ENCODE peak calls at places on chromosomes 4 and X, in eight cellular contexts. A, J, O, X, P, E, G and U are unnamed samples. For H3K4me1, the result is how much of the 10 kb centered on the place peaks cover.

GRCh38 chr4:146370841-146371240 is 150.9 kb downstream of the SLC10A7 start:
- DNase-seq in A (no peak), J (no peak), O (no peak), X (peak), P (no peak), E (no peak), G (no peak), U (no peak)

GRCh38 chr4:90190510-90190909 is 63.3 kb downstream of the CCSER1 start:
- DNase-seq in A (no peak), J (no peak), O (no peak), X (no peak), P (no peak), E (no peak), G (no peak), U (no peak)

GRCh38 chrX:125544856-125545255 is 225.2 kb downstream of the TEX13C start:
- DNase-seq in A (no peak), J (no peak), O (no peak), X (no peak), P (no peak), E (no peak), G (no peak), U (no peak)

GRCh38 chr4:32429151-32429550 is 1709.0 kb downstream of the PCDH7 start:
- DNase-seq in A (no peak), J (no peak), O (no peak), X (peak), P (no peak), E (no peak), G (no peak), U (no peak)

GRCh38 chr4:174427562-174428140 is 94.6 kb downstream of the HPGD start:
- DNase-seq in A (no peak), J (no peak), O (no peak), X (peak), P (no peak), E (no peak), G (no peak), U (no peak)

GRCh38 chr4:153332936-153333335 is 11.6 kb upstream of the MND1 start:
- DNase-seq in A (no peak), J (no peak), O (no peak), X (no peak), P (no peak), E (no peak), G (no peak), U (no peak)

GRCh38 chr4:71992571-71992970 is 39.2 kb upstream of the NPFFR2 start:
- DNase-seq in A (no peak), J (no peak), O (no peak), X (peak), P (no peak), E (no peak), G (no peak), U (no peak)

GRCh38 chrX:32673193-32673592 is 538.2 kb downstream of the DMD start:
- DNase-seq in A (peak), J (no peak), O (no peak), X (peak), P (no peak), E (no peak), G (no peak), U (no peak)

GRCh38 chr4:182453830-182454229 is 210.6 kb downstream of the TENM3 start:
- DNase-seq in A (no peak), J (no peak), O (no peak), X (no peak), P (no peak), E (no peak), G (no peak), U (no peak)

GRCh38 chr4:654871-655734 is 19.0 kb downstream of the ATP5ME start:
- DNase-seq in A (no peak), J (no peak), O (no peak), X (no peak), P (no peak), E (no peak), G (peak), U (peak)

GRCh38 chr4:55256787-55257186 is 89.3 kb upstream of the SRD5A3 start:
- DNase-seq in A (peak), J (no peak), O (no peak), X (peak), P (no peak), E (no peak), G (no peak), U (no peak)

GRCh38 chr4:82373816-82374740 is at the start of gene HNRNPD:
- DNase-seq in A (peak), J (peak), O (peak), X (peak), P (peak), E (peak), G (peak), U (peak)
- H3K4me1 ChIP-seq in A (under half), J (under half), O (under half), X (under half), P (under half), E (half or more), G (under half), U (under half)

DNA sequence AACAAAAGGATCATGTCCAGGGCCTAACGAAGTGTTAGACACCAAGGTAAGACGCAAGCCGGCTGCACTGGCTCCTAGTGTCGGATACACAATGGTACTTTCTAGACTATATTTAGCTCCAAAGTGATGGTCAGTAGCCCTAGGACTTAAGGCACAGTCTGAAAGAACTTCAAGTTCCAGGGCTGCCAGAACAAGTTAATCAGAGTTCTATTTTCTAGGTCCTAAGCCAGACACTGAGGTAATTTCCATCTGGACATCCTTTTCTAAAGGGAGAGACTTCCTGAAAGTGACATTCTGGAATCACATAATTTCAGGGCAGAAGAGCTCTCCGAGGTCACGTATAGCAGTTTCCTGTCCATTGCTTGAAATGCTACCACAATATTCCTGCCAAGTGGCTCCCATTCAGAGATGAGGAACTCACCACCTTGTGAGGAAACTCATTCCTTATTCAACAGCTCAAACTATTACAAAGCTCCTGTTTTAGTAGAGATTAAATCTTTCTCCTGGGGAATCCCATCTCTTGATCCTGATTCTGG is 118.0 kb downstream of the COL25A1 start:
- DNase-seq in A (no peak), J (no peak), O (no peak), X (peak), P (no peak), E (peak), G (peak), U (no peak)
- H3K4me1 ChIP-seq in A (under half), J (under half), O (under half), X (under half), P (under half), E (under half), G (under half), U (under half)

GRCh38 chr4:3389879-3390840 is 51.6 kb upstream of the HGFAC start:
- DNase-seq in A (no peak), J (no peak), O (no peak), X (no peak), P (no peak), E (peak), G (no peak), U (no peak)

GRCh38 chr4:3387154-3387942 is 54.4 kb upstream of the HGFAC start:
- DNase-seq in A (no peak), J (no peak), O (no peak), X (no peak), P (no peak), E (no peak), G (no peak), U (no peak)

GRCh38 chr4:3387943-3388348 is 53.8 kb upstream of the HGFAC start:
- DNase-seq in A (no peak), J (peak), O (peak), X (peak), P (peak), E (peak), G (peak), U (peak)

GRCh38 chr4:3389186-3389878 is 52.4 kb upstream of the HGFAC start:
- DNase-seq in A (no peak), J (no peak), O (no peak), X (no peak), P (no peak), E (peak), G (no peak), U (peak)

GRCh38 chr4:3388461-3389185 is 53.1 kb upstream of the HGFAC start:
- DNase-seq in A (no peak), J (peak), O (no peak), X (peak), P (no peak), E (peak), G (no peak), U (no peak)
- H3K4me1 ChIP-seq in A (under half), J (under half), O (under half), X (half or more), P (under half), E (under half), G (under half), U (under half)

DNA sequence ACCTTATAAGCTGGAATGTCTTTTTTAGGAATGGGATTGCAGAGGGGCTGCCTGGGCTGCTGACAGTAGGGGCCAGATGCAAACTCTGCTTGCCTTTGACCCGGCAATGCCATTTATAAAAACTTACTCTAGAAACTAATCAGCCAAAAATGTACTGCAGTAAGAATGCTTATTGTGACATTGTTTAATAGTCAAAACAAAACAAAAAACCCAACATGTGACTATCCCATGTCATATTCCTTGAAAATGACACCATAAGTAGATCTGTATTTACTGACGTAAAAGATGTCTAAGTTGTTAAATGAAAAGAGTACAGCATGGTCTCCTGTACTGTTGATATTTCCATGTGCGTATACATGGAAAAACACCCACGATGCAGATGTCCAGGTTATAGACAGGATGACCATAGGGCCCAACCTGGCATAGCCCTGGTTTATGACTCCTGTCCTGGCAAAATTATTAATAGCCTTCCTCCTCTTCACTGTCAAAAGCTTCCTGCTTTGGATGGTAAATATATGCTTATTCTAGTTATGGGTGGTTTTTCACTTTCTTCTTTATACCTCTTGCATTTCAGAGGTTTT is 138.9 kb downstream of the PTTG2 start:
- DNase-seq in A (no peak), J (no peak), O (no peak), X (peak), P (no peak), E (no peak), G (no peak), U (no peak)
- H3K4me1 ChIP-seq in A (under half), J (under half), O (under half), X (under half), P (under half), E (under half), G (under half), U (under half)

GRCh38 chr4:177315767-177316490 is 6.3 kb downstream of the NEIL3 start:
- DNase-seq in A (no peak), J (no peak), O (no peak), X (no peak), P (no peak), E (no peak), G (no peak), U (no peak)

GRCh38 chr4:177308125-177308524 is 1.5 kb upstream of the NEIL3 start:
- DNase-seq in A (no peak), J (no peak), O (no peak), X (peak), P (no peak), E (no peak), G (no peak), U (no peak)

GRCh38 chr4:177309525-177310371 is at the start of gene NEIL3:
- DNase-seq in A (peak), J (peak), O (peak), X (peak), P (peak), E (peak), G (peak), U (peak)

GRCh38 chr4:177308842-177309524 is 691 bp upstream of the NEIL3 start:
- DNase-seq in A (no peak), J (no peak), O (no peak), X (no peak), P (no peak), E (no peak), G (no peak), U (no peak)

GRCh38 chr4:177313263-177313662 is 3.6 kb downstream of the NEIL3 start:
- DNase-seq in A (no peak), J (no peak), O (no peak), X (peak), P (no peak), E (no peak), G (no peak), U (no peak)
- H3K4me1 ChIP-seq in A (under half), J (under half), O (under half), X (under half), P (under half), E (under half), G (under half), U (under half)

DNA sequence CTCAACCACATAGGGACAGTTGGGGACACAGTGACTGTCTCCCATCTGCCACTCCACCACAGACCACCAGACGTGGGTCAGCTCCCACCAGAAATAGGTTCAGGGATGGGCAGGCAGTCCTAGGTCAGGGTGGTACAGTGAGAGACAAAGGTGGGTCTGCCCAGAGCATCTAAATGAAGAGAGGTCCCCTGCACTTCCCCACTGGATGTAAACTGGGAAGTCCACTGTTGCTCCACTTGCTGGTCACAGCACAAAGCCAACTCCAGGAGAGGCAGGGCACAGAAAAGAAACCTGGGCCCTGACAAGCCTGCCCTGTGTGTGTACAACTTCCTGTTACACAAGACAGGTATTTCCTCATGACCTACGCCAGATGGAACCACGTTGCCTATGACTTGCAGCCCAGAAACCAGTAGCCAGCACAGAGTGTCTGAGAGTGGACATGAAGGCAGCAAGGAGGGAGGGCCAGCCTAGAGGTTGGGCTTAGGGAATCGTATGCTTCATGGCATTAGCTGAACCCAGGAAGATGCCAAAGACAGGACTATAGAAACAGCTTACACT is 161.8 kb downstream of the SH3KBP1 start:
- DNase-seq in A (no peak), J (no peak), O (no peak), X (peak), P (no peak), E (no peak), G (no peak), U (no peak)
- H3K4me1 ChIP-seq in A (under half), J (under half), O (under half), X (under half), P (under half), E (under half), G (under half), U (under half)